ENCODE peak calls at places on chromosomes 7 and 10, in four cellular contexts. One of them, this sample, is unnamed.

GRCh38 chr7:94701555-94701973 is 45.6 kb upstream of the SGCE start:
- DNase-seq in hypothalamus: no peak
- DNase-seq in nephron progenitor cell: no peak
- DNase-seq in left cardiac atrium: no peak
- DNase-seq in this sample: no peak

GRCh38 chr10:28798964-28799363 is 121.6 kb downstream of the BAMBI start:
- DNase-seq in hypothalamus: no peak
- DNase-seq in nephron progenitor cell: no peak
- DNase-seq in left cardiac atrium: no peak
- DNase-seq in this sample: no peak

GRCh38 chr7:27774717-27775328 is 34.9 kb downstream of the TAX1BP1 start:
- DNase-seq in hypothalamus: no peak
- DNase-seq in nephron progenitor cell: no peak
- DNase-seq in left cardiac atrium: no peak
- DNase-seq in this sample: no peak

GRCh38 chr7:156928406-156928747 is 21.1 kb upstream of the NOM1 start:
- DNase-seq in hypothalamus: no peak
- DNase-seq in nephron progenitor cell: no peak
- DNase-seq in left cardiac atrium: no peak
- DNase-seq in this sample: no peak

GRCh38 chr10:19719320-19719719 is 96.9 kb upstream of the PLXDC2 start:
- DNase-seq in hypothalamus: no peak
- DNase-seq in nephron progenitor cell: no peak
- DNase-seq in left cardiac atrium: no peak
- DNase-seq in this sample: no peak

GRCh38 chr7:149837620-149838223 is 453 bp upstream of the ZNF862 start:
- DNase-seq in hypothalamus: no peak
- DNase-seq in nephron progenitor cell: no peak
- DNase-seq in left cardiac atrium: no peak
- DNase-seq in this sample: no peak

GRCh38 chr10:81866753-81867152 is 8.2 kb upstream of the NRG3 start:
- DNase-seq in hypothalamus: no peak
- DNase-seq in nephron progenitor cell: no peak
- DNase-seq in left cardiac atrium: peak
- DNase-seq in this sample: no peak

GRCh38 chr10:118568327-118568848 is 27.1 kb downstream of the PRLHR start:
- DNase-seq in hypothalamus: no peak
- DNase-seq in nephron progenitor cell: peak
- DNase-seq in left cardiac atrium: no peak
- DNase-seq in this sample: no peak

GRCh38 chr10:102246261-102246660 is 929 bp downstream of the GBF1 start:
- DNase-seq in hypothalamus: no peak
- DNase-seq in nephron progenitor cell: no peak
- DNase-seq in left cardiac atrium: no peak
- DNase-seq in this sample: no peak

GRCh38 chr7:152974577-152974976 is 215.0 kb downstream of the ACTR3B start:
- DNase-seq in hypothalamus: no peak
- DNase-seq in nephron progenitor cell: no peak
- DNase-seq in left cardiac atrium: no peak
- DNase-seq in this sample: no peak

GRCh38 chr7:133024604-133025003 is 57.3 kb downstream of the CHCHD3 start:
- DNase-seq in hypothalamus: no peak
- DNase-seq in nephron progenitor cell: no peak
- DNase-seq in left cardiac atrium: no peak
- DNase-seq in this sample: no peak

GRCh38 chr10:133616371-133617130 is 10.0 kb downstream of the FRG2B start:
- DNase-seq in hypothalamus: no peak
- DNase-seq in nephron progenitor cell: no peak
- DNase-seq in left cardiac atrium: no peak
- DNase-seq in this sample: peak

GRCh38 chr7:138008588-138009349 is 6.9 kb upstream of the CREB3L2 start:
- DNase-seq in hypothalamus: no peak
- DNase-seq in nephron progenitor cell: peak
- DNase-seq in left cardiac atrium: no peak
- DNase-seq in this sample: no peak

This sample was measured in right cardiac atrium.